ENCODE peak calls at places on chromosomes 1 and 21, in eight cellular contexts. C, Y, G, H, F, Q, X and T are unnamed samples.

GRCh38 chr1:228014235-228014930 is 7.6 kb downstream of the WNT3A start:
- DNase-seq in Y (peak), Q (no peak), G (peak), C (no peak), F (peak), X (no peak), H (no peak), T (no peak)

GRCh38 chr1:2236695-2237677 is 8.9 kb downstream of the SKI start:
- DNase-seq in F (no peak), C (no peak), Q (no peak), H (no peak), Y (no peak), X (no peak), G (no peak), T (no peak)

GRCh38 chr1:163315773-163316374 is 5.9 kb upstream of the NUF2 start:
- DNase-seq in G (peak), C (no peak), X (no peak), Q (no peak), F (no peak), H (no peak), Y (peak), T (no peak)

GRCh38 chr21:43768868-43769167 is 7.3 kb downstream of the CSTB start:
- DNase-seq in G (no peak), X (no peak), H (no peak), Q (no peak), F (no peak), C (no peak), Y (no peak), T (no peak)

GRCh38 chr1:150233359-150234308 is 2.3 kb downstream of the ANP32E start:
- DNase-seq in X (no peak), Q (no peak), G (no peak), Y (peak), C (peak), F (no peak), H (peak), T (no peak)

GRCh38 chr1:11707621-11708276 is 16.2 kb downstream of the DRAXIN start:
- DNase-seq in H (no peak), Q (no peak), F (peak), G (no peak), Y (peak), C (peak), X (no peak), T (no peak)

GRCh38 chr1:110554871-110555801 is 36.2 kb upstream of the KCNA10 start:
- DNase-seq in C (peak), Y (peak), Q (no peak), G (no peak), H (no peak), F (peak), X (no peak), T (no peak)

GRCh38 chr1:25798666-25799345 is 1.2 kb upstream of the SELENON start:
- DNase-seq in H (no peak), Q (no peak), X (no peak), C (no peak), G (no peak), Y (no peak), F (no peak), T (no peak)

GRCh38 chr1:193451606-193452005 is 265.2 kb upstream of the B3GALT2 start:
- DNase-seq in C (no peak), H (no peak), Q (no peak), Y (no peak), X (no peak), F (no peak), G (no peak), T (no peak)

GRCh38 chr1:209927466-209927865 is 10.6 kb upstream of the SYT14 start:
- DNase-seq in F (no peak), G (no peak), Y (no peak), H (no peak), X (no peak), C (no peak), Q (no peak), T (no peak)

GRCh38 chr1:207791290-207791689 is 39.4 kb downstream of the CD46 start:
- DNase-seq in Q (no peak), C (no peak), X (no peak), F (no peak), H (no peak), G (no peak), Y (no peak), T (no peak)

GRCh38 chr1:109659145-109659544 is 3.2 kb downstream of the GSTM4 start:
- DNase-seq in Q (no peak), Y (peak), X (peak), F (no peak), G (no peak), H (no peak), C (peak), T (no peak)

GRCh38 chr1:14140800-14141526 is 441.0 kb downstream of the PRDM2 start:
- DNase-seq in H (no peak), Q (no peak), G (no peak), Y (peak), X (peak), C (peak), F (peak), T (no peak)

GRCh38 chr1:38129971-38130370 is 83.4 kb upstream of the POU3F1 start:
- DNase-seq in F (no peak), G (no peak), C (no peak), Q (no peak), X (no peak), H (no peak), Y (no peak), T (no peak)

GRCh38 chr1:92277105-92277504 is 21.7 kb downstream of the GLMN start:
- DNase-seq in Q (no peak), C (no peak), Y (no peak), X (no peak), H (no peak), F (no peak), G (no peak), T (peak)

GRCh38 chr1:110722835-110723234 is 48.1 kb upstream of the KCNA3 start:
- DNase-seq in H (no peak), Q (no peak), Y (no peak), C (no peak), F (no peak), G (no peak), X (no peak), T (no peak)

GRCh38 chr1:207283421-207283820 is 38.1 kb upstream of the CD55 start:
- DNase-seq in F (no peak), Q (no peak), H (no peak), G (no peak), Y (no peak), X (no peak), C (no peak), T (no peak)

GRCh38 chr1:60911980-60912692 is 170.2 kb upstream of the NFIA start:
- DNase-seq in G (no peak), Y (no peak), X (no peak), Q (no peak), F (peak), C (no peak), H (no peak), T (no peak)

GRCh38 chr1:226405411-226405988 is 2.4 kb downstream of the PARP1 start:
- DNase-seq in G (no peak), X (no peak), H (no peak), F (no peak), Y (no peak), C (no peak), Q (no peak), T (no peak)

GRCh38 chr1:31936966-31937299 is 1.2 kb downstream of the PTP4A2 start:
- DNase-seq in C (no peak), Q (no peak), F (no peak), X (no peak), G (no peak), Y (no peak), H (no peak), T (no peak)

GRCh38 chr1:31939484-31940329 is 1.5 kb upstream of the PTP4A2 start:
- DNase-seq in C (no peak), Q (peak), F (no peak), G (peak), X (no peak), H (no peak), Y (peak), T (no peak)

GRCh38 chr1:31937300-31938183 is 626 bp downstream of the PTP4A2 start:
- DNase-seq in H (no peak), Q (no peak), Y (peak), X (peak), F (peak), G (no peak), C (peak), T (no peak)

GRCh38 chr1:31936278-31936965 is 1.7 kb downstream of the PTP4A2 start:
- DNase-seq in F (no peak), Y (peak), H (no peak), X (no peak), C (no peak), G (no peak), Q (no peak), T (no peak)

DNA sequence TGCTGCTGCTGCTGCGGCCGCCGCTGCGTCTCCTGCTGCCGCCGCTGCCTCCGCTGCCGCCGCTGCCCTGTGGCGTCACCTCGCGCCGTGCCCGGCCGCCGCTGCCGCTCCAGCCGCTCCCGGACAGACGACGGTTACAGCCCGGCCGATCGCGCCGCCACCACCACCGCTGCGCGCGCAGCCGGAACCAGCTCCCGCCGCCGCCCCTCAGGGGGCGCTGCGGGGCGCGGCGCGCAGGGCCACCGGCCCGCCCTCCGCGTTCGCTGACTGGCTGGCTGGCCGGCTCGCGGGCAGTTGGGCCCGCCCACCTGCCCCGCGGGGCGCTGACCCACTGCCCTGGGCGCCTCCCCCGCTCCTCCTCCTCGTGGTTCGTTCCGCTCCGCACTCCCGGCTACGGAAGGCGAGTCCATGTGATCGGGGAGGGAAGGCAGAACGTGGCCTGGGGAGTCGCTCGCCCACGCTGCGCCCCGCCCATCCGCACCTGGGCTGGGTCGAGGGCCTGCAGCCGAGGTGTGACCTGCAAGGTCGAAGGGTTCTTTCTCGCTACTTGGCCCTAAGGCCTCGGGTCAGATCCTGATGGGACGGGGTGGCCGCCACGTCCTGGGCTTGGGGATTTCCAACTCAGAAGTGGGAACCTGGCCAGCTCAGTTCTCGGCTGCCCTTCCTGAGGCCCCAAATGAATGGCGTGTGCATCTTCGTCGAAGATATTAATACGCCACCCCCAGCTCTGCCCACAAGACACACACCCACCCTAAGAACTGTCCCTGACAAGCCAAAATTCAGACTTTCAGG is at the start of gene PTP4A2:
- DNase-seq in F (peak), Y (peak), H (peak), C (peak), G (peak), X (peak), Q (peak), T (no peak)
- TF ChIP-seq CTCF in F (no peak), Y (peak), H (peak), C (no peak), G (peak), X (peak), Q (no peak), T (no peak)

DNA sequence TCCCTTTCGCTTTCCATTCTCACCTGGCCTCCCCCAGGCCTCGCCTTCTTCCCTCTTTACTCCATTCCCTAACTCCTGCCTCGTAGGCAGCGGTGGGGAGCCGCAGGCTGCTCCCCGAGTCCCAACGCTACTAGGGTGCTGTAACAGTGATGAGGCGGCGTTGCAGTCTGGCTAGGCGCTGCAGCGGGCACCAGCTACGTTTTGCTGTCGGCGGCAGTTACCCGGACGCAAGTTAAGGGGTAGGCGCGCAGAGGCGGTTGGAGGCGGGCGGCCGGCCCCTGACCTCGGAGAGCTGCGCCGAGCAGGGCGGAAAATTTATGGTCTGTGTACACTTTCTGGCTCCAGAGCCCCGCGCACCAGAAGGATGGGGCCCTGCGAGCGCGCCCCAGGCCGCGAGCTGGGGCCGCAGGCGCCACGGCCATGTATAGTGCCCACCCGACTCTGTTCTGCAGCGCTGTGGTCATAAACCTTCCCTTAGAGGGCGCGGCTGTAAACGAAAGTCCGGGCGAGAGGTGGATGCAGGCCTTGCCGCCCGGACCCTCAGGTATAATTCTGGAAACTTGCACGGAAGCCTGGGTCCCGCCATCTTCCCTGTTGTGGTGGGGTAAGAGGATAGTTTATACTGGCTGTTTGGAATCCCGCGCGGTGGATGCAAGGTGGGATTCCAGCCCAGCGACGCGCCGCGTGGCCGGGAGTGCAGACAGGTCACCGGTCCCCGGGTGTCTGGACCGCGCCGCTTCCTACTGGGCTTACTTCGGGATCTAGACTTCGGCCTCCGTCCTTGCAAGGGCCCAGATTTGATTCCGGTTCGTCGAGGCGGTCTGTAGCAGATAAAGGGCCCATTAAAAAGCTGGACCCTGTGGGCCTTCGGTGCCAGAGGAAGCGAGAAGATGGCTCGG is 15.0 kb downstream of the HLX start:
- DNase-seq in Q (no peak), C (no peak), F (no peak), X (no peak), Y (no peak), H (no peak), G (no peak), T (no peak)
- H3K4me3 ChIP-seq in Q (peak), C (no peak), F (peak), X (no peak), Y (peak), H (peak), G (peak), T (peak)

GRCh38 chr1:19644761-19645543 is 841 bp downstream of the NBL1 start:
- DNase-seq in H (no peak), Q (no peak), Y (peak), F (peak), G (no peak), X (no peak), C (no peak), T (no peak)
- TF ChIP-seq CTCF in H (no peak), Q (no peak), Y (no peak), F (no peak), G (no peak), X (no peak), C (no peak), T (no peak)

GRCh38 chr1:45411510-45411899 is 71.3 kb upstream of the MUTYH start:
- DNase-seq in G (no peak), X (no peak), F (no peak), Q (no peak), H (no peak), Y (no peak), C (no peak), T (no peak)
- H3K4me3 ChIP-seq in G (no peak), X (no peak), F (no peak), Q (no peak), H (no peak), Y (no peak), C (no peak), T (no peak)

GRCh38 chr1:217627431-217627830 is 3.5 kb downstream of the GPATCH2 start:
- DNase-seq in C (no peak), Y (no peak), F (no peak), G (no peak), H (no peak), X (no peak), Q (no peak), T (no peak)

GRCh38 chr1:217626321-217626720 is 4.6 kb downstream of the GPATCH2 start:
- DNase-seq in Y (no peak), Q (no peak), X (no peak), F (no peak), C (no peak), H (no peak), G (no peak), T (no peak)

GRCh38 chr1:217630711-217631591 is at the start of the genes GPATCH2 and SPATA17:
- DNase-seq in C (peak), X (peak), Y (peak), Q (peak), F (peak), H (peak), G (peak), T (peak)
- TF ChIP-seq CTCF in C (no peak), X (peak), Y (peak), Q (peak), F (no peak), H (no peak), G (peak), T (peak)